ENCODE peak calls at places on chromosome 12, in five cellular contexts. N, W, F, Y and A are unnamed samples.

GRCh38 chr12:54024581-54024980 is 3.7 kb upstream of the HOXC6 start:
- DNase-seq in N (no peak), W (no peak), F (no peak), Y (no peak), A (no peak)

GRCh38 chr12:6392499-6392898 is 8.5 kb downstream of the LTBR start:
- DNase-seq in N (peak), W (no peak), F (no peak), Y (no peak), A (no peak)

GRCh38 chr12:49974231-49974675 is 1.5 kb downstream of the AQP6 start:
- DNase-seq in N (peak), W (peak), F (no peak), Y (peak), A (no peak)

GRCh38 chr12:113135178-113136127 is at the start of gene RASAL1:
- DNase-seq in N (peak), W (no peak), F (peak), Y (no peak), A (peak)

GRCh38 chr12:4114986-4115385 is 158.6 kb upstream of the CCND2 start:
- DNase-seq in N (no peak), W (no peak), F (peak), Y (no peak), A (no peak)

GRCh38 chr12:32163596-32163995 is 56.9 kb downstream of the BICD1 start:
- DNase-seq in N (no peak), W (no peak), F (no peak), Y (no peak), A (no peak)

GRCh38 chr12:122844366-122844971 is 9.2 kb downstream of the HIP1R start:
- DNase-seq in N (peak), W (no peak), F (no peak), Y (no peak), A (no peak)

GRCh38 chr12:27194644-27195043 is 49.4 kb upstream of the STK38L start:
- DNase-seq in N (no peak), W (no peak), F (no peak), Y (no peak), A (no peak)

GRCh38 chr12:78185109-78185508 is 354.4 kb downstream of the NAV3 start:
- DNase-seq in N (no peak), W (no peak), F (no peak), Y (no peak), A (no peak)

GRCh38 chr12:124557518-124558223 is 9.7 kb downstream of the NCOR2 start:
- DNase-seq in N (no peak), W (no peak), F (no peak), Y (no peak), A (no peak)

GRCh38 chr12:70265132-70265531 is 21.9 kb downstream of the CNOT2 start:
- DNase-seq in N (no peak), W (no peak), F (no peak), Y (no peak), A (no peak)

GRCh38 chr12:6362383-6362782 is 13.0 kb downstream of the SCNN1A start:
- DNase-seq in N (no peak), W (no peak), F (no peak), Y (no peak), A (no peak)

GRCh38 chr12:27969901-27970390 is 2.6 kb downstream of the PTHLH start:
- DNase-seq in N (peak), W (peak), F (no peak), Y (peak), A (no peak)

GRCh38 chr12:47094804-47095203 is 15.0 kb upstream of the AMIGO2 start:
- DNase-seq in N (no peak), W (no peak), F (no peak), Y (no peak), A (no peak)

GRCh38 chr12:28958553-28959195 is 190.4 kb upstream of the FAR2 start:
- DNase-seq in N (no peak), W (no peak), F (no peak), Y (no peak), A (no peak)

GRCh38 chr12:51891843-51892242 is 3.9 kb downstream of the ANKRD33 start:
- DNase-seq in N (no peak), W (no peak), F (no peak), Y (no peak), A (no peak)

GRCh38 chr12:110248096-110248447 is 33.0 kb upstream of the ATP2A2 start:
- DNase-seq in N (no peak), W (no peak), F (no peak), Y (no peak), A (no peak)

GRCh38 chr12:110244829-110245228 is 36.2 kb upstream of the ATP2A2 start:
- DNase-seq in N (peak), W (peak), F (no peak), Y (no peak), A (no peak)

GRCh38 chr12:110245278-110245868 is 35.7 kb upstream of the ATP2A2 start:
- DNase-seq in N (peak), W (peak), F (peak), Y (no peak), A (peak)

GRCh38 chr12:110247340-110248095 is 33.5 kb upstream of the ATP2A2 start:
- DNase-seq in N (peak), W (peak), F (no peak), Y (peak), A (no peak)

GRCh38 chr12:110246690-110247339 is 34.2 kb upstream of the ATP2A2 start:
- DNase-seq in N (peak), W (no peak), F (no peak), Y (no peak), A (no peak)
- H3K27ac ChIP-seq in N (peak), W (peak), F (no peak), Y (peak), A (no peak)

GRCh38 chr12:105083041-105083440 is 1.2 kb downstream of the ALDH1L2 start:
- DNase-seq in N (no peak), W (no peak), F (no peak), Y (no peak), A (no peak)
- H3K27ac ChIP-seq in N (no peak), W (peak), F (no peak), Y (peak), A (no peak)

GRCh38 chr12:19435831-19436497 is 3.3 kb upstream of the AEBP2 start:
- DNase-seq in N (no peak), W (no peak), F (no peak), Y (no peak), A (no peak)

GRCh38 chr12:19439059-19440018 is at the start of gene AEBP2:
- DNase-seq in N (peak), W (peak), F (peak), Y (peak), A (peak)

GRCh38 chr12:19436931-19437330 is 2.4 kb upstream of the AEBP2 start:
- DNase-seq in N (no peak), W (no peak), F (no peak), Y (no peak), A (no peak)

GRCh38 chr12:19440019-19440858 is 947 bp downstream of the AEBP2 start:
- DNase-seq in N (peak), W (peak), F (peak), Y (peak), A (peak)

GRCh38 chr12:19437996-19438395 is 1.3 kb upstream of the AEBP2 start:
- DNase-seq in N (no peak), W (no peak), F (no peak), Y (no peak), A (no peak)
- H3K27ac ChIP-seq in N (no peak), W (no peak), F (no peak), Y (no peak), A (no peak)

GRCh38 chr12:130955238-130955816 is 1.6 kb downstream of the ADGRD1 start:
- DNase-seq in N (no peak), W (peak), F (no peak), Y (no peak), A (no peak)

GRCh38 chr12:130954544-130954831 is 781 bp downstream of the ADGRD1 start:
- DNase-seq in N (no peak), W (no peak), F (no peak), Y (no peak), A (no peak)

GRCh38 chr12:130952545-130952954 is 1.2 kb upstream of the ADGRD1 start:
- DNase-seq in N (no peak), W (no peak), F (no peak), Y (no peak), A (no peak)

GRCh38 chr12:130952106-130952505 is 1.6 kb upstream of the ADGRD1 start:
- DNase-seq in N (no peak), W (no peak), F (no peak), Y (no peak), A (no peak)

GRCh38 chr12:130953783-130954543 is at the start of gene ADGRD1:
- DNase-seq in N (peak), W (peak), F (no peak), Y (peak), A (no peak)
- H3K27ac ChIP-seq in N (peak), W (peak), F (no peak), Y (peak), A (no peak)

DNA sequence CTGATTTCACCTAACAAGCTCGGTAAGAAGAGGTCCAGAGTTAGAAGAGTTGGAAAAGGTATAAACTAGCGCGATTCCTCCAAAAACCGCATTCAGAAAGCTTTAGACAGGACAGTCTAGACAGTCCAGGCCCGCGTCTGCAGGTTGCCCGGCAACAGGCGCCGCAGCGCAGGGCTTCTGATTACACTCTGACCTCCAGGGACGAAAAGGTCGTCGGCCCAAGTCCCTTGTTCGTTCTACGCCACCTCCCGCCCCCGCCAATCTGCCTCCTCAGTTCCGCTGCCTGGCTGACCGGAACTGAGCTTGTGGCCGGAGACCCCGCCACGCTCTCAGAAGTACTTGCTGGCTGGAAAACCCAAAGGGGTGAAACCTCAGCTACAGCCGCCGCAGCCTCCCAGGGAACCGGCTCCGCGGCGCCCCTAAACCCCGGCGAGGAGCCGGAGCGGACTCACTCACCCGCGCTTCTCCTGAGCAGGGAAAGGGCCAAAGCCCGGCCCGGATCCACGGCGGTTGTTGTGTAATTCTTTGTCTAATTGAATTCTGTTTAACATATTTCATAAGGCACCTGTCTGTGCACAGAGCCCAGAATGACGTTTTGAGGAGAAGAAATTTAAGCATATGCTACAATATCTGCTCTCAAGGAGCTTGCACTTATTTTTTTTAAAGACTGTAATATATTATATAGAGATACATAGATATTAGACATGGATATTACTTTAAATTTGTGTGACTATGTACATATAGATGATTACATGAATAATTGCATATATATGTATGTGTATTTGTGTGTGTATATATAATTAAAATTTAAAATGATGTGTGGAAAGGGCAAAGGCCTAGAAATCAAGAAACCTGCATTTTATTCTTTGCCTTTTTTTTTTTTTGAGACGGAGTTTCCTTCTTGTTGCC is at the start of gene CAPS2:
- DNase-seq in N (peak), W (peak), F (peak), Y (peak), A (peak)
- H3K27ac ChIP-seq in N (peak), W (peak), F (no peak), Y (peak), A (no peak)

DNA sequence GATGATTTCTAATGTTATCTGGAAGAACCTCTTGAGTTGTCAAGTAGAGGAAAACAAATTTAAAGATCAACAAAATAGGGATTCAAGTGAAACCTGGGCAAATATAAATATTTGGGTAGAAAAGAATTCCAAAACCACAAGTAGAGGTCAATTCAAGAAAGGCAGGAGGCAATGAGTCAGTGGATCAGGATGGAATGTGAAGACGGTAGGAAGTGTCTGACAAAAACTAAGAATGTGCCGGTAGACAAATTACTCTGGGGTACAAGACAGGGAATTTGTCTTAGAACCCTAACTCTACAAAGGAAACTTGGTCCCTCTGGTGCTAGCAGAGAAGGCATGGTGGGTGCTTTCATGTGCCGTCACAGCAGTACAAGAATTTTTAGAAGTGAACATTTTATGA is 13.6 kb downstream of the ABCD2 start:
- DNase-seq in N (no peak), W (no peak), F (no peak), Y (no peak), A (no peak)
- H3K27ac ChIP-seq in N (no peak), W (no peak), F (no peak), Y (no peak), A (no peak)